ENCODE peak calls at places on chromosomes 6 and 20, in ten cellular contexts. H is Peyer's patch; R is tibial artery; I is pancreas; C is RWPE2; L is CD8-positive, alpha-beta memory T cell; O is GM23338; T is mammary epithelial cell; Q is CD4-positive, alpha-beta T cell; P is CD8-positive, alpha-beta T cell. M is an unnamed sample. For H3K27me3, the result is how much of the 10 kb centered on the place peaks cover.

GRCh38 chr6:47970826-47971225 is 140.2 kb downstream of the PTCHD4 start:
- DNase-seq in C (no peak), T (no peak), Q (no peak), P (no peak), O (no peak), I (no peak), H (no peak), L (no peak), R (no peak), M (no peak)

GRCh38 chr6:128275681-128276080 is 244.7 kb downstream of the PTPRK start:
- DNase-seq in O (no peak), L (no peak), R (no peak), I (no peak), Q (no peak), C (no peak), H (no peak), T (peak), P (no peak), M (no peak)

GRCh38 chr20:23408957-23409356 is 12.3 kb downstream of the NAPB start:
- DNase-seq in Q (no peak), H (no peak), C (no peak), P (no peak), L (no peak), T (no peak), O (no peak), I (no peak), R (no peak), M (no peak)

GRCh38 chr20:39111359-39112195 is 149.4 kb downstream of the DHX35 start:
- DNase-seq in Q (no peak), T (no peak), C (no peak), P (no peak), L (no peak), I (no peak), H (no peak), O (no peak), R (no peak), M (no peak)

GRCh38 chr6:97215157-97215769 is 67.8 kb downstream of the MMS22L start:
- DNase-seq in Q (no peak), P (no peak), H (no peak), C (no peak), O (peak), L (no peak), R (no peak), T (peak), I (peak), M (no peak)

GRCh38 chr6:37990762-37991525 is 171.4 kb downstream of the ZFAND3 start:
- DNase-seq in Q (no peak), C (no peak), T (peak), P (no peak), R (no peak), L (no peak), I (no peak), O (peak), H (no peak), M (peak)

GRCh38 chr6:9647043-9647520 is 767.8 kb downstream of the TFAP2A start:
- DNase-seq in Q (no peak), L (no peak), O (no peak), I (no peak), C (no peak), R (no peak), T (no peak), P (no peak), H (no peak), M (no peak)

GRCh38 chr20:47262365-47263013 is 94.0 kb downstream of the ZMYND8 start:
- DNase-seq in T (no peak), P (no peak), H (peak), I (no peak), Q (no peak), R (no peak), O (no peak), L (no peak), C (no peak), M (no peak)

GRCh38 chr6:162862941-162863340 is 135.2 kb downstream of the PACRG start:
- DNase-seq in L (no peak), I (no peak), Q (no peak), R (no peak), T (no peak), P (no peak), O (no peak), C (no peak), H (no peak), M (no peak)

GRCh38 chr20:14454296-14454695 is 116.9 kb upstream of the FLRT3 start:
- DNase-seq in I (no peak), T (no peak), Q (no peak), R (no peak), C (no peak), P (no peak), L (no peak), H (no peak), O (no peak), M (no peak)

GRCh38 chr20:58713801-58714339 is 21.3 kb downstream of the NPEPL1 start:
- DNase-seq in I (no peak), T (no peak), O (no peak), Q (no peak), C (peak), R (peak), P (no peak), H (peak), L (no peak), M (peak)

GRCh38 chr6:150622941-150623874 is 23.5 kb downstream of the PLEKHG1 start:
- DNase-seq in T (no peak), P (no peak), Q (no peak), O (no peak), C (no peak), R (no peak), I (no peak), H (peak), L (no peak), M (no peak)

GRCh38 chr6:1024587-1024986 is 287.3 kb upstream of the FOXQ1 start:
- DNase-seq in Q (no peak), L (no peak), P (no peak), I (no peak), R (no peak), C (no peak), O (no peak), H (no peak), T (peak), M (no peak)

GRCh38 chr6:67467341-67467740 is 1167.7 kb upstream of the ADGRB3 start:
- DNase-seq in Q (no peak), L (no peak), H (no peak), P (no peak), T (no peak), R (no peak), I (no peak), C (no peak), O (no peak), M (no peak)

GRCh38 chr6:89050155-89050554 is 30.4 kb upstream of the PNRC1 start:
- DNase-seq in Q (no peak), L (no peak), O (no peak), T (peak), R (peak), H (no peak), I (peak), C (no peak), P (no peak), M (no peak)

GRCh38 chr6:166757226-166758135 is 130.4 kb upstream of the RPS6KA2 start:
- DNase-seq in O (no peak), R (no peak), I (no peak), P (no peak), T (peak), C (no peak), L (no peak), Q (no peak), H (no peak), M (no peak)

GRCh38 chr6:150098155-150098554 is 29.2 kb upstream of the ULBP3 start:
- DNase-seq in T (no peak), O (no peak), Q (no peak), I (no peak), H (no peak), C (no peak), P (no peak), L (no peak), R (no peak), M (no peak)

GRCh38 chr6:35397806-35398418 is 54.2 kb upstream of the FANCE start:
- DNase-seq in P (no peak), O (peak), R (no peak), Q (no peak), L (no peak), C (no peak), H (no peak), I (no peak), T (no peak), M (no peak)

GRCh38 chr6:53984163-53984562 is 127.1 kb upstream of the MLIP start:
- DNase-seq in T (peak), H (no peak), Q (no peak), C (peak), O (no peak), L (no peak), R (no peak), P (no peak), I (no peak), M (no peak)

GRCh38 chr6:3439961-3440360 is 16.9 kb downstream of the SLC22A23 start:
- DNase-seq in L (no peak), P (no peak), H (no peak), I (no peak), C (no peak), Q (no peak), T (no peak), R (no peak), O (no peak), M (no peak)

GRCh38 chr20:17161661-17162410 is 65.0 kb upstream of the PCSK2 start:
- DNase-seq in T (no peak), O (no peak), H (no peak), L (no peak), P (no peak), R (no peak), Q (no peak), C (no peak), I (no peak), M (no peak)

GRCh38 chr6:82589509-82590206 is 226.0 kb downstream of the TPBG start:
- DNase-seq in R (no peak), P (no peak), I (no peak), Q (no peak), O (peak), H (no peak), C (no peak), T (peak), L (no peak), M (no peak)

GRCh38 chr6:29611426-29611825 is 21.6 kb downstream of the GABBR1 start:
- DNase-seq in C (no peak), P (no peak), R (no peak), H (no peak), T (no peak), O (no peak), Q (no peak), L (no peak), I (no peak), M (no peak)

GRCh38 chr6:90048191-90048969 is 154.1 kb downstream of the GJA10 start:
- DNase-seq in P (no peak), T (no peak), L (no peak), R (no peak), H (no peak), I (no peak), C (no peak), Q (no peak), O (no peak), M (no peak)

GRCh38 chr20:57043669-57044268 is 222.7 kb downstream of the BMP7 start:
- DNase-seq in P (no peak), Q (no peak), I (no peak), R (no peak), T (no peak), L (no peak), C (peak), H (no peak), O (no peak), M (no peak)

GRCh38 chr6:47977314-47977713 is 133.7 kb downstream of the PTCHD4 start:
- DNase-seq in H (no peak), C (no peak), O (peak), Q (no peak), T (no peak), R (no peak), P (no peak), I (no peak), L (no peak), M (no peak)

GRCh38 chr20:62965363-62965771 is 12.9 kb downstream of the SLC17A9 start:
- DNase-seq in R (no peak), L (no peak), I (no peak), Q (no peak), T (no peak), P (no peak), H (no peak), O (peak), C (peak), M (no peak)
- H3K27me3 ChIP-seq in R (under half), L (under half), I (under half), Q (under half), T (under half), P (under half), H (under half), O (under half), C (under half), M (under half)

GRCh38 chr6:32079566-32080290 is 29.4 kb downstream of the TNXB start:
- DNase-seq in O (no peak), C (no peak), P (no peak), I (no peak), H (no peak), L (no peak), T (no peak), Q (no peak), R (no peak), M (no peak)
- H3K27me3 ChIP-seq in O (under half), C (under half), P (under half), I (under half), H (under half), L (under half), T (under half), Q (under half), R (under half), M (under half)

DNA sequence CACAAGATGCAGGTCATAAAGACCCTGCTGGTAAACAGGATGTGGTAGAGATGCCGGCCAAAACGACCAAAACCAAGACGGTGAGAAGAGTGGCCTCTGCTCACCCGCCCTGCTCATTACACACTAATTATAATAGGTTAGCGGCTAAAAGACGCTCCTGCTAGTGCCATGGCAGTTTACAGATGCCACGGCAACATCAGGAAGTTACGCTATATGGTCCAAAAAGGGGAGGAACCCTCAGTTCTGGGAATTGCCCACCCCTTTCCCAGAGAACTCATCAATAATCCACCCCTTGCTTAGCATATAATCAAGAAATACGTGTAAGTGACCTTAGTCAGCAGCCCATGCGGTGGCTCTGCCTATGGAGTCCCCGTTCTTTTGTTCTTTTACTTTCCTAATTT is 17.6 kb downstream of the BHLHE23 start:
- DNase-seq in T (no peak), H (no peak), C (no peak), Q (no peak), R (no peak), P (no peak), O (no peak), I (no peak), L (peak), M (no peak)
- H3K27me3 ChIP-seq in T (under half), H (under half), C (half or more), Q (under half), R (half or more), P (under half), O (under half), I (under half), L (under half), M (under half)

DNA sequence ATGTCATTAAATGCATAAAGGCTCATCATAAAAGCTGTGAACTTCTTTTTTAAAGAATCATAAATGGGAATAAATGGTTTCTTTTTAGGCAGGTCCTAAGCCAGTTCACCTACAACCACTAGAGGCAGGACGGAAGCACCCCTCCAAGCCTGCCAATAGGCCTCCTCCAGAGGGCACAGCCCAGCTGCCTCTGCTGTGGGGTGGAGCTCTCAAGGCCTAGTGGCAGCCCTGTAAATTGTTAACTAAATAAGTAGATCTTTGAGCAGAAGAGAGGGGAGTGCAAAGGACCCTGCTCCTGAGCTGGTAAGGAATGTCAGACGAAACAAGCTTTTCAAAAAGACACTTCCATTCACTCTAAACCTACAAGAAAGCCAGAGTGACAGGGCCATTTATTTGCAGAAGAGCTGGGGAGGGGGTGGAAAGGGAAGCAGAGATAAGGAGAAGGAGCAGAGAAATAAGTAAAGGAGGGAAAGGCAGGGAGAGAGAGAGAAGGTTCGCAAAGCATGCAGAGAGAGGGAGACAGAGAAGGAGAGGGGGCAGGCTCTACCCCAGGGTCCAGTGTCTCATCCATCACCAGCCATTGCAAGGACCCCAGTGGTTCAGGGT is 18.0 kb upstream of the MAFB start:
- DNase-seq in I (no peak), R (no peak), L (no peak), T (no peak), P (no peak), H (no peak), O (peak), C (peak), Q (no peak), M (no peak)
- H3K27me3 ChIP-seq in I (under half), R (under half), L (under half), T (under half), P (under half), H (under half), O (under half), C (under half), Q (under half), M (under half)

GRCh38 chr6:50849016-50849748 is 30.5 kb downstream of the TFAP2B start:
- DNase-seq in I (no peak), P (no peak), H (no peak), R (no peak), C (no peak), T (no peak), L (no peak), O (peak), Q (no peak), M (no peak)
- H3K27me3 ChIP-seq in I (under half), P (under half), H (under half), R (half or more), C (half or more), T (under half), L (under half), O (half or more), Q (half or more), M (half or more)

GRCh38 chr6:134375199-134375598 is 57.3 kb upstream of the SGK1 start:
- DNase-seq in C (no peak), H (no peak), O (no peak), I (no peak), P (no peak), Q (no peak), L (no peak), R (no peak), T (no peak), M (no peak)
- H3K27me3 ChIP-seq in C (under half), H (under half), O (under half), I (under half), P (under half), Q (under half), L (under half), R (under half), T (under half), M (under half)

GRCh38 chr6:33995873-33996475 is 149.9 kb downstream of the GRM4 start:
- DNase-seq in P (no peak), I (no peak), C (peak), H (no peak), L (no peak), Q (no peak), T (no peak), R (no peak), O (no peak), M (no peak)
- H3K27me3 ChIP-seq in P (under half), I (under half), C (under half), H (under half), L (under half), Q (under half), T (under half), R (under half), O (under half), M (under half)

GRCh38 chr6:122401104-122401503 is 1.7 kb downstream of the HSF2 start:
- DNase-seq in H (no peak), R (no peak), T (no peak), I (no peak), L (no peak), P (no peak), Q (no peak), C (no peak), O (no peak), M (no peak)

GRCh38 chr6:122399348-122400120 is at the start of gene HSF2:
- DNase-seq in L (peak), C (peak), I (peak), R (peak), Q (peak), H (peak), P (peak), O (peak), T (peak), M (peak)

GRCh38 chr6:122400467-122401089 is 1.1 kb downstream of the HSF2 start:
- DNase-seq in H (no peak), Q (no peak), O (no peak), I (no peak), P (no peak), L (no peak), C (no peak), T (peak), R (no peak), M (no peak)

GRCh38 chr6:122400121-122400450 is 634 bp downstream of the HSF2 start:
- DNase-seq in C (no peak), R (peak), I (no peak), L (no peak), P (no peak), H (no peak), O (peak), T (no peak), Q (no peak), M (no peak)

GRCh38 chr6:122399055-122399347 is 451 bp upstream of the HSF2 start:
- DNase-seq in P (no peak), H (no peak), O (no peak), Q (no peak), T (no peak), I (no peak), R (no peak), C (no peak), L (no peak), M (no peak)
- H3K27me3 ChIP-seq in P (under half), H (under half), O (half or more), Q (under half), T (under half), I (under half), R (under half), C (under half), L (under half), M (under half)

GRCh38 chr6:28239636-28240035 is 12.4 kb downstream of the ZKSCAN4 start:
- DNase-seq in R (no peak), O (no peak), I (no peak), H (no peak), T (no peak), Q (no peak), L (no peak), C (no peak), P (no peak), M (no peak)

GRCh38 chr6:28240517-28240916 is 11.6 kb downstream of the ZKSCAN4 start:
- DNase-seq in L (no peak), R (no peak), T (no peak), P (no peak), C (no peak), O (no peak), Q (no peak), H (no peak), I (no peak), M (no peak)

GRCh38 chr6:28245206-28245941 is 6.7 kb downstream of the ZKSCAN4 start:
- DNase-seq in Q (no peak), C (no peak), O (no peak), T (no peak), L (no peak), P (no peak), I (no peak), R (no peak), H (no peak), M (no peak)

GRCh38 chr6:28248916-28249315 is 3.2 kb downstream of the ZKSCAN4 start:
- DNase-seq in H (no peak), O (no peak), Q (no peak), R (no peak), P (no peak), I (no peak), L (no peak), T (no peak), C (no peak), M (no peak)

DNA sequence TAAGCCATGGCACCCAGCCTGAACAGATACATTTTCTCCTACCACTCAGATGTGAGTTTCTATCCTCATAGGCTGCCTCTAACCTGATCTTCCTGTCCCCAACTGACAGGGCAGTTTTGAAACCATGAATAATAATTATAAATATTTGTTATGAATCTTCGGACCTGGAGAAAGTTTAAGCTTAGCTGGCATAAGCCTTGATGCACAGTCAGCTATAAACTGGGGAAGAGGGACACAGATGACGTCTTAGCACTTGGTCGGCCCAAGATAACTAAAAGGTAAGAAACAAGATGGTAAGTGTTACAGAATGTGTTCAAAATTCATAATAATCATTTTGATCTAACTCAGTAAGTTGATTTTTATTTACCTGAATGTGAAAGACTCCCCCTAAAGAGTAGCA is 8.1 kb downstream of the ZKSCAN4 start:
- DNase-seq in O (no peak), Q (no peak), C (no peak), L (no peak), R (no peak), P (no peak), T (no peak), I (no peak), H (no peak), M (no peak)
- H3K27me3 ChIP-seq in O (under half), Q (under half), C (under half), L (under half), R (under half), P (under half), T (under half), I (under half), H (under half), M (under half)

DNA sequence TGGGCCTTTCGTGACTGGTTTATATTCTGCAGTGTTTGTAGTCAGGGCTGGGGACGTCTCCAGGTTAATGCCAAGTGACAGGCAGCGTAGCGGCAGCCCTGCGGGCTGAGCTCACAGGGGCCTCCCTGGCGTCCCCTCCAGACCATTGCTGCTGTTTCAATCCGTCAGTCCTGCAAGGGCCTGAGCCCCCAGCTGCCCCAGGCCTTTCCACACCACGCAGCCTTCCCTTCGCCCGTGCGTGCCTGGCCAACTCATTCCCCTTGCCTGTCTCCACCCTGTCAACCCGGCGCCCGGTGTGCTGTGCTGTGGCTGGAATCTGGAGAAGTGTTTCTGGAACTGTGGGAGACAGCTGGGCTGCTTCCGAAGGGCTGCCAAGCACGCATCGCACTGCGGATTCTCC is 11.9 kb downstream of the BHLHE23 start:
- DNase-seq in R (no peak), I (no peak), P (no peak), T (no peak), O (no peak), C (no peak), Q (no peak), H (no peak), L (no peak), M (peak)
- H3K27me3 ChIP-seq in R (half or more), I (under half), P (under half), T (under half), O (under half), C (half or more), Q (under half), H (under half), L (under half), M (under half)

M was measured in heart left ventricle.